ENCODE peak calls at places on chromosome 19, in nine cellular contexts. O is PC-3, X is psoas muscle, J is tibial nerve, D is Peyer's patch, K is cardiac muscle cell, L is heart left ventricle, P is heart right ventricle, F is transverse colon. H is an unnamed sample.
A peak's percentile ranks its signal among the peaks of the same experiment; 100 is the strongest.

GRCh38 chr19:17797397-17798201 is 2.7 kb downstream of the B3GNT3 start:
- DNase-seq in O (peak; percentile 98), X (no peak), J (no peak), D (peak; percentile 88), K (no peak), L (no peak), P (no peak), F (peak; percentile 89), H (no peak)

GRCh38 chr19:51422053-51422448 is 4.6 kb upstream of the SIGLEC10 start:
- DNase-seq in O (peak; percentile 96), X (peak; percentile 82), J (peak; percentile 77), D (peak; percentile 94), K (peak; percentile 78), L (peak; percentile 86), P (peak; percentile 86), F (peak; percentile 88), H (peak; percentile 94)

GRCh38 chr19:33545209-33545981 is 23.8 kb upstream of the PEPD start:
- DNase-seq in O (no peak), X (no peak), J (no peak), D (no peak), K (no peak), L (no peak), P (no peak), F (no peak), H (no peak)

GRCh38 chr19:52190679-52191293 is 934 bp downstream of the PPP2R1A start:
- DNase-seq in O (peak; percentile 30), X (peak; percentile 74), J (no peak), D (peak; percentile 58), K (peak; percentile 58), L (peak; percentile 52), P (peak; percentile 32), F (peak; percentile 55), H (peak; percentile 44)

GRCh38 chr19:50478901-50479715 is 2.5 kb upstream of the GARIN5A start:
- DNase-seq in O (peak; percentile 38), X (peak; percentile 76), J (no peak), D (no peak), K (peak; percentile 49), L (no peak), P (no peak), F (no peak), H (no peak)

GRCh38 chr19:52626915-52627314 is 11.2 kb downstream of the ZNF83 start:
- DNase-seq in O (no peak), X (no peak), J (no peak), D (no peak), K (no peak), L (no peak), P (no peak), F (no peak), H (no peak)

GRCh38 chr19:16336571-16336970 is 11.9 kb downstream of the KLF2 start:
- DNase-seq in O (no peak), X (no peak), J (no peak), D (no peak), K (peak; percentile 54), L (no peak), P (no peak), F (no peak), H (no peak)

GRCh38 chr19:14735915-14736314 is 42.4 kb downstream of the ADGRE2 start:
- DNase-seq in O (no peak), X (no peak), J (no peak), D (no peak), K (no peak), L (no peak), P (no peak), F (no peak), H (no peak)

GRCh38 chr19:33868076-33868735 is 71.5 kb downstream of the KCTD15 start:
- DNase-seq in O (no peak), X (no peak), J (no peak), D (no peak), K (peak; percentile 3), L (peak; percentile 3), P (no peak), F (no peak), H (no peak)

GRCh38 chr19:5026706-5027273 is 57.9 kb downstream of the KDM4B start:
- DNase-seq in O (peak; percentile 40), X (no peak), J (no peak), D (no peak), K (peak; percentile 15), L (no peak), P (no peak), F (no peak), H (no peak)
- H3K27ac ChIP-seq in O (no peak overlapping the region), X (no peak overlapping the region), J (no peak overlapping the region), D (no peak overlapping the region), K (no peak overlapping the region), L (no peak overlapping the region), P (no peak overlapping the region), F (no peak overlapping the region), H (no peak overlapping the region)

GRCh38 chr19:43759515-43759914 is 4.8 kb upstream of the SMG9 start:
- DNase-seq in O (peak; percentile 71), X (no peak), J (no peak), D (no peak), K (peak; percentile 33), L (no peak), P (no peak), F (no peak), H (no peak)
- TF ChIP-seq CTCF in O (peak; percentile 56), X (no peak), J (no peak), D (no peak), K (peak; percentile 49), L (no peak), P (no peak), F (no peak), H (no peak)

GRCh38 chr19:56538761-56539263 is at the start of gene ZFP28:
- DNase-seq in O (no peak), X (peak; percentile 90), J (peak; percentile 62), D (peak; percentile 89), K (no peak), L (peak; percentile 89), P (peak; percentile 89), F (peak; percentile 81), H (peak; percentile 88)

GRCh38 chr19:56538254-56538760 is 441 bp upstream of the ZFP28 start:
- DNase-seq in O (peak; percentile 31), X (peak; percentile 96), J (peak; percentile 81), D (peak; percentile 93), K (peak; percentile 93), L (peak; percentile 93), P (peak; percentile 94), F (peak; percentile 89), H (peak; percentile 93)

GRCh38 chr19:56537442-56537841 is 1.3 kb upstream of the ZFP28 start:
- DNase-seq in O (no peak), X (no peak), J (no peak), D (no peak), K (no peak), L (no peak), P (no peak), F (no peak), H (no peak)
- H3K4me3 ChIP-seq in O (no peak overlapping the region), X (peak overlapping the region; percentile 97), J (peak overlapping the region; percentile 86), D (peak overlapping the region; percentile 65), K (no peak overlapping the region), L (peak overlapping the region; percentile 89), P (peak overlapping the region; percentile 73), F (no peak overlapping the region), H (peak overlapping the region; percentile 90)

DNA sequence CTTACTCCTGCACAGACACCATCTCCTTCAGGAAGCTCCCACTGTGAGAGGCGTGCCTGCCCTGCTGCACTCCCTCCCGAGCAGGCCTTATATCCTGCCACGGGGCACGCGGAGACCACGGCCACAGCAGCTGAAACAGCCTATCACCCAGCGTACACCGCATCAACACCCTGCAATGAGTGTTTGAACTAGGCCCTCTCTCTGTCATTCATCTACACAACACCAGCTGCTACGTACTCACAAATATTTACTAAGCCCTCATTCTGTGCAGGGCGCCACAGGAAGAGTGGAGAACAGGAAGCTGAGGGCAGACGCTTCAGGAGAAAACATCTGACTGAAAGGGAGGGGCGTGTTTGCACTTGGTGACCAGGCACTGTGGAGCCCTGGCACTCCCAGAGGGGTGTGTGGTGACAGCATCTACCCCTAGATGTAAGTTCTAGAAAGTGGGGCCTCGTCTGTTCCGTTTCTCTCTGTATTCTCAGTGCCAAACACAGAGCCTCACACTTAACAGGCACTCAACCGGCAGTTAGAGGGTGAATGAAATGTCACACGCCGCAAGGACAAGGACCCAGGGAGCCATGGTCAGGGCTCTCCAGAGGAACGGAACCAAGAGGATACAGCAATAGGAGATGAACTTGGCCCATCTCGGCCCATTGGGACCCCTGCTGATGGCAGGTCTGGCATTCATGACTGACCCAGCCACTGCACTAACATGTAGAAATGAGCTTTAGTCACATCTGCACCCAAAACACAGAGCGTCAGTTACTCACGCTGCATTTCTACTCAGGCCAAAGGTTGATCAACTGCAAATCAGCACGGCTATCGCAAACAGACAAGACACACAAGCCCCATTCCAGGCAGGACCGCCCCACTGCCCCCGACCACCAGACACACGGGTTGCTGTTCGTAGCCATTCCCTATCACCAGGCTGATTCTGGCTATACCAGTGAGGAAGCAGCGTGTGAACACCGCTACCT is 15.7 kb downstream of the RANBP3 start:
- DNase-seq in O (peak; percentile 74), X (no peak), J (peak; percentile 26), D (peak; percentile 87), K (peak; percentile 62), L (no peak), P (no peak), F (peak; percentile 75), H (no peak)
- H3K27ac ChIP-seq in O (peak overlapping the region; percentile 17), X (peak overlapping the region; percentile 39), J (peak overlapping the region; percentile 71), D (peak overlapping the region; percentile 79), K (peak overlapping the region; percentile 82), L (peak overlapping the region; percentile 85), P (peak overlapping the region; percentile 77), F (peak overlapping the region; percentile 86), H (no peak overlapping the region)

GRCh38 chr19:46447006-46447405 is 18.3 kb upstream of the PNMA8C start:
- DNase-seq in O (no peak), X (no peak), J (no peak), D (no peak), K (no peak), L (no peak), P (no peak), F (no peak), H (no peak)
- TF ChIP-seq CTCF in O (no peak), X (no peak), J (no peak), D (no peak), K (no peak), L (no peak), P (no peak), F (no peak), H (no peak)

GRCh38 chr19:32346901-32347300 is 1.5 kb downstream of the ZNF507 start:
- DNase-seq in O (no peak), X (no peak), J (no peak), D (no peak), K (no peak), L (no peak), P (no peak), F (no peak), H (no peak)
- H3K4me3 ChIP-seq in O (peak overlapping the region; percentile 95), X (peak overlapping the region; percentile 95), J (peak overlapping the region; percentile 77), D (peak overlapping the region; percentile 98), K (peak overlapping the region; percentile 96), L (peak overlapping the region; percentile 92), P (peak overlapping the region; percentile 79), F (no peak overlapping the region), H (no peak overlapping the region)

GRCh38 chr19:39304185-39304513 is 7.9 kb downstream of the IFNL1 start:
- DNase-seq in O (no peak), X (no peak), J (no peak), D (no peak), K (no peak), L (no peak), P (no peak), F (no peak), H (no peak)
- H3K27ac ChIP-seq in O (no peak overlapping the region), X (no peak overlapping the region), J (no peak overlapping the region), D (no peak overlapping the region), K (peak overlapping the region; percentile 62), L (no peak overlapping the region), P (no peak overlapping the region), F (no peak overlapping the region), H (no peak overlapping the region)

GRCh38 chr19:42176990-42177685 is 40.3 kb downstream of the DEDD2 start:
- DNase-seq in O (peak; percentile 69), X (peak; percentile 78), J (peak; percentile 33), D (peak; percentile 85), K (peak; percentile 80), L (peak; percentile 71), P (peak; percentile 73), F (peak; percentile 66), H (peak; percentile 71)
- TF ChIP-seq CTCF in O (no peak), X (peak; percentile 42), J (peak; percentile 56), D (no peak), K (peak; percentile 31), L (peak; percentile 62), P (peak; percentile 32), F (no peak), H (peak; percentile 32)